ENCODE peak calls at places on chromosomes 16 and 17, in nine cellular contexts. One of them, this sample, is unnamed.

GRCh38 chr17:299546-299945 is 53.1 kb downstream of the RPH3AL start:
- DNase-seq in GM12878: no peak
- DNase-seq in cardiac fibroblast: no peak
- DNase-seq in cardiac muscle cell: no peak
- DNase-seq in pancreas: no peak
- DNase-seq in fibroblast of the aortic adventitia: no peak
- DNase-seq in thoracic aorta: no peak
- DNase-seq in right atrium auricular region: no peak
- DNase-seq in neural progenitor cell: no peak
- DNase-seq in this sample: no peak

GRCh38 chr17:64984776-64985521 is 65.7 kb upstream of the LRRC37A3 start:
- DNase-seq in right atrium auricular region: no peak
- DNase-seq in neural progenitor cell: no peak
- DNase-seq in thoracic aorta: no peak
- DNase-seq in pancreas: no peak
- DNase-seq in cardiac muscle cell: no peak
- DNase-seq in fibroblast of the aortic adventitia: peak
- DNase-seq in cardiac fibroblast: peak
- DNase-seq in GM12878: no peak
- DNase-seq in this sample: no peak

GRCh38 chr17:32719702-32720101 is 157.2 kb downstream of the MYO1D start:
- DNase-seq in thoracic aorta: no peak
- DNase-seq in cardiac fibroblast: no peak
- DNase-seq in fibroblast of the aortic adventitia: no peak
- DNase-seq in GM12878: no peak
- DNase-seq in right atrium auricular region: no peak
- DNase-seq in pancreas: no peak
- DNase-seq in neural progenitor cell: no peak
- DNase-seq in cardiac muscle cell: no peak
- DNase-seq in this sample: no peak

GRCh38 chr17:48564200-48565023 is 13.7 kb downstream of the HOXB4 start:
- DNase-seq in cardiac fibroblast: no peak
- DNase-seq in neural progenitor cell: no peak
- DNase-seq in fibroblast of the aortic adventitia: peak
- DNase-seq in thoracic aorta: no peak
- DNase-seq in GM12878: no peak
- DNase-seq in cardiac muscle cell: no peak
- DNase-seq in right atrium auricular region: no peak
- DNase-seq in pancreas: no peak
- DNase-seq in this sample: no peak

GRCh38 chr17:70278846-70279465 is 109.6 kb downstream of the KCNJ2 start:
- DNase-seq in neural progenitor cell: peak
- DNase-seq in GM12878: no peak
- DNase-seq in cardiac muscle cell: no peak
- DNase-seq in thoracic aorta: no peak
- DNase-seq in fibroblast of the aortic adventitia: no peak
- DNase-seq in cardiac fibroblast: no peak
- DNase-seq in pancreas: no peak
- DNase-seq in right atrium auricular region: no peak
- DNase-seq in this sample: no peak

GRCh38 chr17:43125967-43126910 is 1.1 kb upstream of the BRCA1 start:
- DNase-seq in GM12878: no peak
- DNase-seq in thoracic aorta: no peak
- DNase-seq in right atrium auricular region: no peak
- DNase-seq in neural progenitor cell: peak
- DNase-seq in cardiac fibroblast: no peak
- DNase-seq in cardiac muscle cell: no peak
- DNase-seq in pancreas: peak
- DNase-seq in fibroblast of the aortic adventitia: peak
- DNase-seq in this sample: no peak

GRCh38 chr17:49333806-49334205 is 28.2 kb downstream of the ZNF652 start:
- DNase-seq in neural progenitor cell: no peak
- DNase-seq in cardiac muscle cell: no peak
- DNase-seq in cardiac fibroblast: no peak
- DNase-seq in pancreas: no peak
- DNase-seq in fibroblast of the aortic adventitia: peak
- DNase-seq in right atrium auricular region: no peak
- DNase-seq in GM12878: no peak
- DNase-seq in thoracic aorta: no peak
- DNase-seq in this sample: no peak

GRCh38 chr17:83186751-83187421 is 107.5 kb downstream of the METRNL start:
- DNase-seq in pancreas: peak
- DNase-seq in right atrium auricular region: peak
- DNase-seq in neural progenitor cell: no peak
- DNase-seq in cardiac fibroblast: no peak
- DNase-seq in thoracic aorta: no peak
- DNase-seq in fibroblast of the aortic adventitia: no peak
- DNase-seq in GM12878: no peak
- DNase-seq in cardiac muscle cell: no peak
- DNase-seq in this sample: no peak

GRCh38 chr16:4410335-4411075 is 5.9 kb downstream of the CORO7 start:
- DNase-seq in right atrium auricular region: no peak
- DNase-seq in cardiac fibroblast: peak
- DNase-seq in GM12878: no peak
- DNase-seq in pancreas: no peak
- DNase-seq in thoracic aorta: no peak
- DNase-seq in neural progenitor cell: no peak
- DNase-seq in fibroblast of the aortic adventitia: peak
- DNase-seq in cardiac muscle cell: no peak
- DNase-seq in this sample: no peak

GRCh38 chr16:79801550-79802090 is 201.1 kb upstream of the MAF start:
- DNase-seq in neural progenitor cell: no peak
- DNase-seq in thoracic aorta: no peak
- DNase-seq in cardiac fibroblast: no peak
- DNase-seq in GM12878: no peak
- DNase-seq in cardiac muscle cell: no peak
- DNase-seq in right atrium auricular region: no peak
- DNase-seq in pancreas: no peak
- DNase-seq in fibroblast of the aortic adventitia: no peak
- DNase-seq in this sample: no peak

GRCh38 chr17:44935116-44935515 is 12.5 kb downstream of the KIF18B start:
- DNase-seq in thoracic aorta: no peak
- DNase-seq in GM12878: no peak
- DNase-seq in cardiac fibroblast: no peak
- DNase-seq in neural progenitor cell: no peak
- DNase-seq in right atrium auricular region: no peak
- DNase-seq in cardiac muscle cell: no peak
- DNase-seq in pancreas: no peak
- DNase-seq in fibroblast of the aortic adventitia: no peak
- DNase-seq in this sample: no peak

GRCh38 chr16:6081320-6081976 is 983.9 kb upstream of the EEF2KMT start:
- DNase-seq in pancreas: peak
- DNase-seq in right atrium auricular region: no peak
- DNase-seq in cardiac fibroblast: peak
- DNase-seq in neural progenitor cell: peak
- DNase-seq in thoracic aorta: no peak
- DNase-seq in fibroblast of the aortic adventitia: no peak
- DNase-seq in GM12878: no peak
- DNase-seq in cardiac muscle cell: peak
- DNase-seq in this sample: no peak

GRCh38 chr16:28039493-28039892 is 24.0 kb downstream of the GSG1L start:
- DNase-seq in thoracic aorta: no peak
- DNase-seq in pancreas: no peak
- DNase-seq in right atrium auricular region: no peak
- DNase-seq in cardiac muscle cell: no peak
- DNase-seq in neural progenitor cell: no peak
- DNase-seq in GM12878: no peak
- DNase-seq in fibroblast of the aortic adventitia: no peak
- DNase-seq in cardiac fibroblast: no peak
- DNase-seq in this sample: no peak

GRCh38 chr16:28038401-28038800 is 25.1 kb downstream of the GSG1L start:
- DNase-seq in right atrium auricular region: no peak
- DNase-seq in neural progenitor cell: no peak
- DNase-seq in pancreas: no peak
- DNase-seq in cardiac fibroblast: no peak
- DNase-seq in GM12878: no peak
- DNase-seq in cardiac muscle cell: no peak
- DNase-seq in fibroblast of the aortic adventitia: no peak
- DNase-seq in thoracic aorta: no peak
- DNase-seq in this sample: no peak

GRCh38 chr16:28033870-28034269 is 29.6 kb downstream of the GSG1L start:
- DNase-seq in GM12878: no peak
- DNase-seq in right atrium auricular region: no peak
- DNase-seq in neural progenitor cell: no peak
- DNase-seq in cardiac muscle cell: no peak
- DNase-seq in cardiac fibroblast: no peak
- DNase-seq in pancreas: no peak
- DNase-seq in fibroblast of the aortic adventitia: no peak
- DNase-seq in thoracic aorta: no peak
- DNase-seq in this sample: no peak

GRCh38 chr16:28040039-28040438 is 23.5 kb downstream of the GSG1L start:
- DNase-seq in cardiac muscle cell: no peak
- DNase-seq in pancreas: no peak
- DNase-seq in thoracic aorta: no peak
- DNase-seq in right atrium auricular region: no peak
- DNase-seq in neural progenitor cell: peak
- DNase-seq in cardiac fibroblast: no peak
- DNase-seq in fibroblast of the aortic adventitia: no peak
- DNase-seq in GM12878: no peak
- DNase-seq in this sample: no peak

DNA sequence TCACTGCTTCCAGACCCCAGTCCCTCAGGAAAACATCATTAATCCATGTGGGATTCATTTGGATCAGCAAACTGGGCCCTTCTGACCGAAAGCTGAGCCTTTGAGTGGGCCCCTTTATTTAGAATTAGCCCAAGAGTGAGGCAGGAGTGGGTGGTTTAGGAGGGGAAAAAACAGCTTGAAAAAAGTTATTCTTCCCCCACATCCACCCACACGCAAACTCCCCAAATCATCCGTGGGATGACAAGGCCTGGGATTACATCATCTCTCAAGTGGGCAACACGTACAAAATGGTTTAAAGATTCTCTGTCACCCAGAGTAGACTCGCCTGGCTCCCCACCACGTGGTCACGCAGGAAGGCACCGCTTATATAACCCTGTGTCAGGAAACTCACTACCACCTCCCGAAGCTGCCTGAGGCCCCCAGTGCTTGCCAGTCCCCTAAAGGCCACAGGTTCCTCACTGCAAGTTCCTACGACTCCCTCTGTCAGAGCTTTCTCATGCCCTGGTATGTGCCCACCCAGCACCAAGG is 27.6 kb downstream of the GSG1L start:
- DNase-seq in cardiac fibroblast: no peak
- DNase-seq in GM12878: no peak
- DNase-seq in right atrium auricular region: no peak
- DNase-seq in cardiac muscle cell: no peak
- DNase-seq in neural progenitor cell: no peak
- DNase-seq in fibroblast of the aortic adventitia: no peak
- DNase-seq in pancreas: no peak
- DNase-seq in thoracic aorta: no peak
- DNase-seq in this sample: no peak
- H3K4me3 ChIP-seq in cardiac fibroblast: no peak
- H3K4me3 ChIP-seq in GM12878: no peak
- H3K4me3 ChIP-seq in right atrium auricular region: no peak
- H3K4me3 ChIP-seq in cardiac muscle cell: no peak
- H3K4me3 ChIP-seq in neural progenitor cell: no peak
- H3K4me3 ChIP-seq in fibroblast of the aortic adventitia: no peak
- H3K4me3 ChIP-seq in pancreas: no peak
- H3K4me3 ChIP-seq in thoracic aorta: no peak
- H3K4me3 ChIP-seq in this sample: no peak

GRCh38 chr17:81409190-81409935 is 14.1 kb downstream of the BAHCC1 start:
- DNase-seq in cardiac fibroblast: no peak
- DNase-seq in GM12878: no peak
- DNase-seq in neural progenitor cell: peak
- DNase-seq in cardiac muscle cell: no peak
- DNase-seq in fibroblast of the aortic adventitia: no peak
- DNase-seq in pancreas: no peak
- DNase-seq in thoracic aorta: no peak
- DNase-seq in right atrium auricular region: no peak
- DNase-seq in this sample: no peak
- TF ChIP-seq CTCF in cardiac fibroblast: no peak
- TF ChIP-seq CTCF in GM12878: no peak
- TF ChIP-seq CTCF in neural progenitor cell: peak
- TF ChIP-seq CTCF in cardiac muscle cell: no peak
- TF ChIP-seq CTCF in fibroblast of the aortic adventitia: no peak
- TF ChIP-seq CTCF in pancreas: no peak
- TF ChIP-seq CTCF in thoracic aorta: no peak
- TF ChIP-seq CTCF in right atrium auricular region: no peak
- TF ChIP-seq CTCF in this sample: no peak

DNA sequence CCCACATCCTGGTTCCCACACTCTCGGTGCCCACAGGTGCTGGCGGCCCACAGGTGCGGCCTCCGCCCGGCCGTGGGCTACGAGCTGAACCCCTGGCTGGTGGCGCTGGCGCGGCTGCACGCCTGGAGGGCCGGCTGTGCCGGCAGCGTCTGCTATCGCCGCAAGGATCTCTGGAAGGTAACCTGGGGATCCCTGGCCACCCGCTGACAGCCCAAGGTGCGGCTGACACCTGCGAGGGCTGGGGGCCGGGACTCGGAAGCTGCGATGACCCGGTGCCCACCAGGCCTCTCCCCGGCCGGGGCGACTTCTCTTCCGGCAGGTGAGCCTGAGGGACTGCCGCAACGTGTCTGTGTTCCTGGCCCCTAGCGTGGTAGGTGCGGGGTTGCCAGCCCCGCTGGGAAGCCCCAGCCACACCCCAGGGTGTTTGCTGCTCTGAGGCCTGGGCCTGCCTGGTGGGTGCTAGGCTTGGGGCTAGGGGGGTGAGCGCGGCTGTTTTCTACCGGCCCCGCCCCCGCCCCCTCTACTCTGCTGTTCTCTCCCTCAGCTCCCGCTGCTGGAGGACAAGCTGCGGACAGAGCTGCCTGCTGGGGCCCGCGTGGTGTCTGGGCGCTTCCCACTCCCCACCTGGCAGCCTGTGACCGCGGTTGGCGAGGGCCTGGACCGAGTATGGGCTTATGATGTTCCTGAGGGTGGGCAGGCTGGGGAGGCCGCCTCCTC is 977 bp downstream of the ANTKMT start:
- DNase-seq in fibroblast of the aortic adventitia: no peak
- DNase-seq in GM12878: no peak
- DNase-seq in neural progenitor cell: no peak
- DNase-seq in cardiac muscle cell: no peak
- DNase-seq in thoracic aorta: no peak
- DNase-seq in right atrium auricular region: no peak
- DNase-seq in cardiac fibroblast: no peak
- DNase-seq in pancreas: no peak
- DNase-seq in this sample: no peak
- H3K4me3 ChIP-seq in fibroblast of the aortic adventitia: peak
- H3K4me3 ChIP-seq in GM12878: peak
- H3K4me3 ChIP-seq in neural progenitor cell: peak
- H3K4me3 ChIP-seq in cardiac muscle cell: peak
- H3K4me3 ChIP-seq in thoracic aorta: peak
- H3K4me3 ChIP-seq in right atrium auricular region: peak
- H3K4me3 ChIP-seq in cardiac fibroblast: peak
- H3K4me3 ChIP-seq in pancreas: peak
- H3K4me3 ChIP-seq in this sample: peak

GRCh38 chr17:66975614-66976378 is 11.3 kb downstream of the CACNG4 start:
- DNase-seq in pancreas: no peak
- DNase-seq in right atrium auricular region: no peak
- DNase-seq in cardiac muscle cell: no peak
- DNase-seq in thoracic aorta: no peak
- DNase-seq in fibroblast of the aortic adventitia: no peak
- DNase-seq in GM12878: no peak
- DNase-seq in cardiac fibroblast: no peak
- DNase-seq in neural progenitor cell: peak
- DNase-seq in this sample: no peak
- TF ChIP-seq CTCF in pancreas: no peak
- TF ChIP-seq CTCF in right atrium auricular region: peak
- TF ChIP-seq CTCF in cardiac muscle cell: peak
- TF ChIP-seq CTCF in thoracic aorta: no peak
- TF ChIP-seq CTCF in fibroblast of the aortic adventitia: no peak
- TF ChIP-seq CTCF in GM12878: peak
- TF ChIP-seq CTCF in cardiac fibroblast: no peak
- TF ChIP-seq CTCF in neural progenitor cell: peak
- TF ChIP-seq CTCF in this sample: peak

This sample was measured in GM06990.